ENCODE peak calls at places on chromosomes 13 and 19, in six cellular contexts. One of them, this sample, is unnamed.
A peak's percentile ranks its signal among the peaks of the same experiment; 100 is the strongest.

GRCh38 chr13:73167046-73167820 is 108.4 kb downstream of the KLF5 start:
- DNase-seq in body of pancreas: no peak
- DNase-seq in brain microvascular endothelial cell: no peak
- DNase-seq in colonic mucosa: no peak
- DNase-seq in HFFc6: no peak
- DNase-seq in IMR-90: no peak
- DNase-seq in this sample: no peak

GRCh38 chr13:110915874-110916670 is 1.2 kb upstream of the ANKRD10 start:
- DNase-seq in body of pancreas: no peak
- DNase-seq in brain microvascular endothelial cell: no peak
- DNase-seq in IMR-90: peak; percentile 64
- DNase-seq in HFFc6: peak; percentile 69
- DNase-seq in colonic mucosa: no peak
- DNase-seq in this sample: no peak

GRCh38 chr19:40416918-40417713 is 3.9 kb upstream of the PRX start:
- DNase-seq in colonic mucosa: no peak
- DNase-seq in IMR-90: peak; percentile 35
- DNase-seq in body of pancreas: no peak
- DNase-seq in brain microvascular endothelial cell: no peak
- DNase-seq in HFFc6: no peak
- DNase-seq in this sample: no peak

GRCh38 chr13:36814465-36814864 is 4.6 kb upstream of the RFXAP start:
- DNase-seq in body of pancreas: no peak
- DNase-seq in IMR-90: no peak
- DNase-seq in colonic mucosa: peak; percentile 27
- DNase-seq in HFFc6: no peak
- DNase-seq in brain microvascular endothelial cell: no peak
- DNase-seq in this sample: no peak

GRCh38 chr13:59398127-59398526 is 765.6 kb downstream of the DIAPH3 start:
- DNase-seq in body of pancreas: no peak
- DNase-seq in HFFc6: no peak
- DNase-seq in brain microvascular endothelial cell: peak; percentile 1
- DNase-seq in IMR-90: no peak
- DNase-seq in colonic mucosa: no peak
- DNase-seq in this sample: no peak

GRCh38 chr13:110421061-110421460 is 114.0 kb downstream of the COL4A2 start:
- DNase-seq in brain microvascular endothelial cell: no peak
- DNase-seq in HFFc6: no peak
- DNase-seq in body of pancreas: no peak
- DNase-seq in IMR-90: no peak
- DNase-seq in colonic mucosa: no peak
- DNase-seq in this sample: no peak

GRCh38 chr19:34244611-34245299 is 9.6 kb upstream of the GARRE1 start:
- DNase-seq in brain microvascular endothelial cell: no peak
- DNase-seq in IMR-90: peak; percentile 38
- DNase-seq in HFFc6: no peak
- DNase-seq in body of pancreas: peak; percentile 64
- DNase-seq in colonic mucosa: no peak
- DNase-seq in this sample: no peak

GRCh38 chr13:92164822-92165221 is 766.4 kb downstream of the GPC5 start:
- DNase-seq in body of pancreas: no peak
- DNase-seq in IMR-90: no peak
- DNase-seq in brain microvascular endothelial cell: no peak
- DNase-seq in colonic mucosa: no peak
- DNase-seq in HFFc6: no peak
- DNase-seq in this sample: no peak

GRCh38 chr13:54185785-54186184 is 1157.2 kb downstream of the OLFM4 start:
- DNase-seq in colonic mucosa: no peak
- DNase-seq in HFFc6: no peak
- DNase-seq in body of pancreas: peak; percentile 32
- DNase-seq in IMR-90: no peak
- DNase-seq in brain microvascular endothelial cell: no peak
- DNase-seq in this sample: peak; percentile 36

GRCh38 chr19:1090731-1091543 is 4.2 kb downstream of the POLR2E start:
- DNase-seq in HFFc6: no peak
- DNase-seq in brain microvascular endothelial cell: no peak
- DNase-seq in colonic mucosa: no peak
- DNase-seq in body of pancreas: no peak
- DNase-seq in IMR-90: no peak
- DNase-seq in this sample: no peak

GRCh38 chr19:41697198-41697855 is 9.3 kb upstream of the CEACAM7 start:
- DNase-seq in HFFc6: no peak
- DNase-seq in colonic mucosa: peak; percentile 16
- DNase-seq in brain microvascular endothelial cell: no peak
- DNase-seq in body of pancreas: no peak
- DNase-seq in IMR-90: no peak
- DNase-seq in this sample: no peak

GRCh38 chr13:61383101-61383500 is 32.5 kb downstream of the PCDH20 start:
- DNase-seq in brain microvascular endothelial cell: no peak
- DNase-seq in HFFc6: no peak
- DNase-seq in colonic mucosa: no peak
- DNase-seq in IMR-90: no peak
- DNase-seq in body of pancreas: no peak
- DNase-seq in this sample: no peak

GRCh38 chr19:5268801-5269200 is 71.8 kb downstream of the PTPRS start:
- DNase-seq in body of pancreas: no peak
- DNase-seq in brain microvascular endothelial cell: no peak
- DNase-seq in HFFc6: no peak
- DNase-seq in IMR-90: no peak
- DNase-seq in colonic mucosa: no peak
- DNase-seq in this sample: no peak

GRCh38 chr13:113897161-113897560 is 33.3 kb upstream of the GAS6 start:
- DNase-seq in IMR-90: peak; percentile 98
- DNase-seq in HFFc6: peak; percentile 97
- DNase-seq in brain microvascular endothelial cell: peak; percentile 86
- DNase-seq in body of pancreas: no peak
- DNase-seq in colonic mucosa: no peak
- DNase-seq in this sample: no peak

GRCh38 chr13:29369060-29369743 is 226.3 kb downstream of the SLC7A1 start:
- DNase-seq in body of pancreas: peak; percentile 16
- DNase-seq in HFFc6: peak; percentile 37
- DNase-seq in IMR-90: peak; percentile 34
- DNase-seq in colonic mucosa: no peak
- DNase-seq in brain microvascular endothelial cell: peak; percentile 11
- DNase-seq in this sample: no peak

GRCh38 chr19:1814391-1814790 is 2.3 kb upstream of the ATP8B3 start:
- DNase-seq in brain microvascular endothelial cell: no peak
- DNase-seq in body of pancreas: no peak
- DNase-seq in IMR-90: no peak
- DNase-seq in HFFc6: no peak
- DNase-seq in colonic mucosa: no peak
- DNase-seq in this sample: no peak

GRCh38 chr19:43474986-43475705 is 9.7 kb upstream of the LYPD3 start:
- DNase-seq in HFFc6: peak; percentile 81
- DNase-seq in body of pancreas: peak; percentile 97
- DNase-seq in colonic mucosa: peak; percentile 98
- DNase-seq in IMR-90: peak; percentile 97
- DNase-seq in brain microvascular endothelial cell: peak; percentile 88
- DNase-seq in this sample: peak; percentile 97

GRCh38 chr19:10378124-10378523 is 2.2 kb downstream of the TYK2 start:
- DNase-seq in HFFc6: no peak
- DNase-seq in body of pancreas: no peak
- DNase-seq in brain microvascular endothelial cell: no peak
- DNase-seq in IMR-90: no peak
- DNase-seq in colonic mucosa: no peak
- DNase-seq in this sample: no peak

GRCh38 chr19:480016-480855 is 16.1 kb upstream of the MADCAM1 start:
- DNase-seq in HFFc6: peak; percentile 11
- DNase-seq in IMR-90: no peak
- DNase-seq in brain microvascular endothelial cell: peak; percentile 58
- DNase-seq in body of pancreas: peak; percentile 87
- DNase-seq in colonic mucosa: peak; percentile 78
- DNase-seq in this sample: peak; percentile 76

GRCh38 chr13:48559638-48560320 is 26.9 kb upstream of the RCBTB2 start:
- DNase-seq in IMR-90: peak; percentile 70
- DNase-seq in HFFc6: no peak
- DNase-seq in brain microvascular endothelial cell: peak; percentile 58
- DNase-seq in colonic mucosa: no peak
- DNase-seq in body of pancreas: no peak
- DNase-seq in this sample: no peak
- TF ChIP-seq CTCF in IMR-90: no peak
- TF ChIP-seq CTCF in HFFc6: no peak
- TF ChIP-seq CTCF in brain microvascular endothelial cell: no peak
- TF ChIP-seq CTCF in colonic mucosa: no peak
- TF ChIP-seq CTCF in body of pancreas: no peak
- TF ChIP-seq CTCF in this sample: no peak

DNA sequence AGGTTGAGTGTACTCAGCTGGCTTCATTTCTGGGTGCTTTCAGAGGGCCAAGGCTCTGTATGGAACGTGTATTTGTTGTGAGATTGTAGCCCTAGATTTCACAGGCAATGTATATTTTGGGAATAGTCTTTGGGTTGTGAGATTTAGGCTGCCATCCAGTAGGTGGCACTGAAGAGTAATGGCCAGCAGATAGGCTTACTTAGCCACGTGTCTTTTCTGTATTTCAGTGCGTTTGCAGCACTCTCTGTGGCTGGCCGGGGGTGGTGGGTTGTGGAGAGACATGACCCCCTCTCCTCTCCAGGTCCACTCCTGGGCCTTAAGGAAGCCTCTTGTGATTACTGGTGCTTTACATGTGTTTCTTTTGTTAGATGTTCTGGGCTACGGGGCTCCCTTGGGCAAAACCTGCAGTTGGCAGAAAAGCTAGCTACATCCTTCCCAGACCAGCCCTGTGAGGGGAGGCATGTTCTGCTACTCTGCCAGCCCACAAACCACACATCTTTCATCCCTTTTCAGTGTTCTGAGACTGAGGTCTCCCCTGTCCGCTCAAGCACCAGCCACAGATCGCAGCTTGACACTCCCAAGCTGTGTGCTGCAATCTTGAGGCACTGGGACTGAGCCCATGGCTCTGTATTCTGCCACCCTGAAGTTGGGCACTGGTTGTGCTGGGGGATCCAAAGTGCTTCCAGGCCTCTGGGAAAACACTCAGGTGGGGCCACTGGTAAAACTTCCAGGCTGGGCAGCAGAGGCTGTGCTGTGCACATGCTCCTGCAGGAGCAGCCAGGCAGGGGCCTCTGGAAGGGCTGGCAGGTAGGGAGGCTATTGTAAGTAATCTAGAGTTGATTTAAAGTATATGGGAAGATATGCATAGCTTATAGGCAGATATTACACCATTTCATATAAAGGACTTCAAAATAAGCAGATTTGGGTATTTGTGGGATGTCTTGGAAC is 1096.8 kb upstream of the PCDH20 start:
- DNase-seq in body of pancreas: peak; percentile 63
- DNase-seq in brain microvascular endothelial cell: peak; percentile 0
- DNase-seq in HFFc6: no peak
- DNase-seq in colonic mucosa: peak; percentile 18
- DNase-seq in IMR-90: peak; percentile 32
- DNase-seq in this sample: peak; percentile 62
- TF ChIP-seq CTCF in body of pancreas: peak; percentile 69
- TF ChIP-seq CTCF in brain microvascular endothelial cell: peak; percentile 80
- TF ChIP-seq CTCF in HFFc6: peak; percentile 54
- TF ChIP-seq CTCF in colonic mucosa: peak; percentile 9
- TF ChIP-seq CTCF in IMR-90: peak; percentile 54
- TF ChIP-seq CTCF in this sample: peak; percentile 76

GRCh38 chr13:33797622-33798021 is 20.3 kb upstream of the RFC3 start:
- DNase-seq in IMR-90: no peak
- DNase-seq in brain microvascular endothelial cell: no peak
- DNase-seq in colonic mucosa: no peak
- DNase-seq in body of pancreas: no peak
- DNase-seq in HFFc6: no peak
- DNase-seq in this sample: no peak

GRCh38 chr13:33800646-33801186 is 17.2 kb upstream of the RFC3 start:
- DNase-seq in body of pancreas: no peak
- DNase-seq in IMR-90: no peak
- DNase-seq in HFFc6: no peak
- DNase-seq in brain microvascular endothelial cell: no peak
- DNase-seq in colonic mucosa: no peak
- DNase-seq in this sample: no peak

GRCh38 chr13:33798023-33798422 is 19.9 kb upstream of the RFC3 start:
- DNase-seq in colonic mucosa: no peak
- DNase-seq in IMR-90: no peak
- DNase-seq in brain microvascular endothelial cell: no peak
- DNase-seq in HFFc6: no peak
- DNase-seq in body of pancreas: no peak
- DNase-seq in this sample: no peak

GRCh38 chr13:33796095-33796494 is 21.9 kb upstream of the RFC3 start:
- DNase-seq in IMR-90: no peak
- DNase-seq in colonic mucosa: no peak
- DNase-seq in body of pancreas: no peak
- DNase-seq in HFFc6: no peak
- DNase-seq in brain microvascular endothelial cell: no peak
- DNase-seq in this sample: no peak

DNA sequence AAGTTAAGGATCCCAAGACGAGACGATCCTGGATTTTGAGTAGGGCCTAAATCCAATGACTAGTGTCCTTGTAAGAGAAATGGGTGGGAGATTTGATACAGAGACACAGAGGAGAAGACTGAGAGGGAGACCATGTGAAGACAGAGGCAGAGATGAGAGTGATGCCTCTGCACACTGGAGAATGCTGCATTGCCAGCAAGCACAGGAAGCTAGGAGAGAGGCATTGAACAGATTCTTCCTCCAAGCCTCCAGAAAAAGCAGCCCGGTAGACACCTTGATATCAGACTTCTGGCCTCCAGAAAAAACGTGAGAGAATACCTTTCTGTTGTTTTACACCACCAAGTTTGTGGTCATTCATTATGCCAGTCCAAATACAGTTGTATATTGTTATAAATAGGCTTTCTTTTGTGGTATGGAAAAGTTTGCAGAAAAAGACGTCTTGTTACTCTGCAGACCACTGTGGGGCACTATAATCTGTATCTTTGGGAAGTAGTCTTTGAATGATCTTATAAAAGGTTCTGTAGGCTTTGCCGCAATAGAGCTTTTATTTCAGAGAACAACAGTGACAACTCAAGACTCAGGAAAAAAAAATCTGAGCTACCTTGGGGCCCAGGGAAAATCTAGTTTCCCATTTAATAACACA is 17.9 kb upstream of the RFC3 start:
- DNase-seq in brain microvascular endothelial cell: peak; percentile 4
- DNase-seq in IMR-90: peak; percentile 46
- DNase-seq in body of pancreas: no peak
- DNase-seq in colonic mucosa: no peak
- DNase-seq in HFFc6: peak; percentile 40
- DNase-seq in this sample: no peak
- TF ChIP-seq CTCF in brain microvascular endothelial cell: peak; percentile 48
- TF ChIP-seq CTCF in IMR-90: peak; percentile 50
- TF ChIP-seq CTCF in body of pancreas: peak; percentile 19
- TF ChIP-seq CTCF in colonic mucosa: no peak
- TF ChIP-seq CTCF in HFFc6: peak; percentile 68
- TF ChIP-seq CTCF in this sample: no peak

DNA sequence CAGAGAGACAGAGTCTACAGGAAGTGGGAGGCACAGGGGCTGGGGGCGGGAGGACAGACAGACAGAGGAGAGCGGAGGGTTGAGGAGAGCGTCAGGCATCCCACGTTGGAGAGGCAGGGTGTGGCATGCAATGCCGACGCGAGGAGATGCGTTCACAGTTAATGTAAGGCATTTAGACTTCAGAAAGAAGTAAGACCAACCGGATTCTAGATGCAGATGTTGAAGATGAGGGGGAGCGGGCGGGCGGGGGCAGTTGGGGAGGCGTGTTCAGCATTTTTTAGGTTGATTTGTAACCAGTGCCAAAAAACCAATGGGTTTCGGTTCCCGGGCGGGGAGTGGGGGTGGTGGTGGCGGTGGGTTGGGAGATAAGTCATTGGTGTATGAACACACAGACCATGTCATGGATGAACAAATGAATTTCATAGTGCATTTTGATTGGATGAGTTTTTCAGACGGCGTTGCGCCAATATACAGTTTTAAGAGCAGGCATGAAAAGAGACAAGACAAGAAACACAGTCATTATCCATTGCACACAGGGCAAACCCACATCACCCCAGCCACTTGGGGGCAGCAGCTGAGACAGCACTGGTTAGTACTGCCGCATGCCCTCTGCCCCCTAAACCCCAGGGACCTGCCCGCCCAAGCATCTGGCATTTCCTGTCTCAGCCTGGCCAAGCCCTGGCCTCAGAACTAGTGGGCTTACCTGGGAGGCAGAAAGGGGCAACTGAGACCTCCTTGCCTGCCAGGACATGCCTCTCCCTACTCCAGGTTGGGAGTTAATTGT is 91.3 kb downstream of the IER2 start:
- DNase-seq in colonic mucosa: no peak
- DNase-seq in brain microvascular endothelial cell: no peak
- DNase-seq in IMR-90: no peak
- DNase-seq in HFFc6: no peak
- DNase-seq in body of pancreas: no peak
- DNase-seq in this sample: no peak
- TF ChIP-seq CTCF in colonic mucosa: no peak
- TF ChIP-seq CTCF in brain microvascular endothelial cell: peak; percentile 21
- TF ChIP-seq CTCF in IMR-90: no peak
- TF ChIP-seq CTCF in HFFc6: peak; percentile 29
- TF ChIP-seq CTCF in body of pancreas: no peak
- TF ChIP-seq CTCF in this sample: no peak

This sample was measured in glutamatergic neuron.